ENCODE peak calls at places on chromosome 1, in five cellular contexts. J is fibroblast of lung, E is A673, G is GM23248, N is astrocyte. W is an unnamed sample.

GRCh38 chr1:235582130-235582529 is 67.5 kb downstream of the GNG4 start:
- DNase-seq in J (no peak), N (no peak), G (no peak), E (no peak), W (no peak)

GRCh38 chr1:150182233-150182632 is 32.5 kb downstream of the PLEKHO1 start:
- DNase-seq in E (no peak), G (no peak), J (no peak), N (no peak), W (no peak)

GRCh38 chr1:172006660-172007059 is 165.4 kb downstream of the DNM3 start:
- DNase-seq in E (no peak), N (no peak), J (no peak), G (no peak), W (no peak)

GRCh38 chr1:227016990-227017389 is 76.9 kb downstream of the COQ8A start:
- DNase-seq in E (no peak), G (no peak), J (no peak), N (no peak), W (no peak)

GRCh38 chr1:9691726-9692125 is 40.2 kb downstream of the PIK3CD start:
- DNase-seq in G (peak), J (peak), N (no peak), E (no peak), W (no peak)

GRCh38 chr1:59815892-59816291 is 1.1 kb downstream of the HOOK1 start:
- DNase-seq in N (no peak), G (no peak), J (no peak), E (no peak), W (no peak)

GRCh38 chr1:245971711-245972085 is 535.4 kb downstream of the SMYD3 start:
- DNase-seq in J (peak), E (no peak), G (peak), N (peak), W (peak)

GRCh38 chr1:226921504-226921903 is 18.6 kb upstream of the COQ8A start:
- DNase-seq in J (no peak), G (no peak), N (no peak), E (no peak), W (no peak)

GRCh38 chr1:156366378-156366777 is 2.6 kb upstream of the RHBG start:
- DNase-seq in J (no peak), E (no peak), N (no peak), G (no peak), W (no peak)

GRCh38 chr1:30028283-30028682 is 695.1 kb downstream of the MATN1 start:
- DNase-seq in J (no peak), E (no peak), N (no peak), G (no peak), W (no peak)

GRCh38 chr1:227934476-227935313 is 13.0 kb downstream of the WNT9A start:
- DNase-seq in E (no peak), N (peak), G (peak), J (peak), W (peak)

GRCh38 chr1:158067651-158068050 is 74.2 kb downstream of the KIRREL1 start:
- DNase-seq in G (peak), J (peak), E (no peak), N (peak), W (no peak)

GRCh38 chr1:93878501-93878888 is 511 bp downstream of the DNTTIP2 start:
- DNase-seq in E (peak), G (peak), J (peak), N (peak), W (peak)

GRCh38 chr1:19210772-19211549 is 895 bp upstream of the UBR4 start:
- DNase-seq in G (peak), N (peak), J (peak), E (no peak), W (peak)

GRCh38 chr1:93999806-94000205 is 90.6 kb upstream of the GCLM start:
- DNase-seq in J (no peak), G (no peak), E (no peak), N (no peak), W (no peak)

GRCh38 chr1:94737124-94737998 is 82.8 kb upstream of the SLC44A3 start:
- DNase-seq in G (peak), J (peak), E (peak), N (peak), W (no peak)

GRCh38 chr1:41621256-41621655 is 136.8 kb upstream of the EDN2 start:
- DNase-seq in G (no peak), N (no peak), E (no peak), J (no peak), W (no peak)

GRCh38 chr1:196380311-196380710 is 227.9 kb downstream of the KCNT2 start:
- DNase-seq in E (no peak), J (no peak), N (no peak), G (peak), W (no peak)

GRCh38 chr1:24828887-24829192 is 83.6 kb downstream of the CLIC4 start:
- DNase-seq in E (peak), J (no peak), N (no peak), G (no peak), W (no peak)

GRCh38 chr1:24825174-24825573 is 79.9 kb downstream of the CLIC4 start:
- DNase-seq in G (no peak), J (no peak), N (no peak), E (no peak), W (no peak)

GRCh38 chr1:24826510-24826909 is 81.3 kb downstream of the CLIC4 start:
- DNase-seq in J (no peak), E (no peak), G (no peak), N (no peak), W (no peak)

GRCh38 chr1:24828183-24828886 is 83.1 kb downstream of the CLIC4 start:
- DNase-seq in E (peak), G (no peak), N (no peak), J (no peak), W (no peak)

DNA sequence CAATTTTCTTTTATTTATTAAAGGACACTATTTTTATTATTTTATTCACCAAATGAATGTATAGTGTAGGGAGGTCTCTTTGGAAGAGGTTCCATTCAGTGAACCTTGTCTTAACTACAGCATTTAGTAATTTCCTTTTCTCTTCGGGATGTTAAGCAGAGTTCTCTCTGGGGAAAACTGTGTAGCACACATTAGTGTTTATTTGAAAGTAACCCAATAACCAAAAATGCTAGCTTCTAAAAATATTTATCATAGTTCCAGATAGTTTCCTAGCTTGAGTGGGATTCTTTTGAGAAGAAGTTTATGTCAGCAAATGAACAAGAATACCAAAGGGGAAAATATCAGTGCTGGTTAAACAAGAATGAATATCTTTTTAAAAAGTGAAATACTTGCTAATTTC is 82.5 kb downstream of the CLIC4 start:
- DNase-seq in N (no peak), E (peak), G (no peak), J (no peak), W (no peak)
- H3K27ac ChIP-seq in N (no peak), E (peak), G (peak), J (no peak), W (no peak)

DNA sequence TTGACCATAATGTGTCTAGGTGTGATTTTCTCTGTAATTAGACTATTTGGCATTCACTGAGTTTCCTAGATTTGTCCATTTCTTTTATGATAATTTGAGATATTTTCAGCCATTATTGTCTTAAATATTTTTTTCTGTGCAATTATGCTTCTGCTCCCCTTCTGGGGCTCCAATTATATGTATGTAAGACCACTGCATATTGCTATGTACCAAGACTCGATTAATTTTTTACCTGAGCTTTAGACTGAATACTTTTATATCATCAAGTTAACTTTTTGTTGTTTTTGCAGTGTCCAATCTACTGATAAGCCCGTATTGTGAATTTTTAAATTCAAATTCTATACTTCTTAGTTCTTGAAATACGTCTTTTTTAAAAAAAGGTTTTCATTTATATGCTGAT is 5.1 kb upstream of the TAF1A start:
- DNase-seq in J (no peak), E (no peak), N (no peak), G (no peak), W (no peak)
- TF ChIP-seq EZH2 in J (no peak), E (no peak), N (no peak), G (no peak), W (no peak)

DNA sequence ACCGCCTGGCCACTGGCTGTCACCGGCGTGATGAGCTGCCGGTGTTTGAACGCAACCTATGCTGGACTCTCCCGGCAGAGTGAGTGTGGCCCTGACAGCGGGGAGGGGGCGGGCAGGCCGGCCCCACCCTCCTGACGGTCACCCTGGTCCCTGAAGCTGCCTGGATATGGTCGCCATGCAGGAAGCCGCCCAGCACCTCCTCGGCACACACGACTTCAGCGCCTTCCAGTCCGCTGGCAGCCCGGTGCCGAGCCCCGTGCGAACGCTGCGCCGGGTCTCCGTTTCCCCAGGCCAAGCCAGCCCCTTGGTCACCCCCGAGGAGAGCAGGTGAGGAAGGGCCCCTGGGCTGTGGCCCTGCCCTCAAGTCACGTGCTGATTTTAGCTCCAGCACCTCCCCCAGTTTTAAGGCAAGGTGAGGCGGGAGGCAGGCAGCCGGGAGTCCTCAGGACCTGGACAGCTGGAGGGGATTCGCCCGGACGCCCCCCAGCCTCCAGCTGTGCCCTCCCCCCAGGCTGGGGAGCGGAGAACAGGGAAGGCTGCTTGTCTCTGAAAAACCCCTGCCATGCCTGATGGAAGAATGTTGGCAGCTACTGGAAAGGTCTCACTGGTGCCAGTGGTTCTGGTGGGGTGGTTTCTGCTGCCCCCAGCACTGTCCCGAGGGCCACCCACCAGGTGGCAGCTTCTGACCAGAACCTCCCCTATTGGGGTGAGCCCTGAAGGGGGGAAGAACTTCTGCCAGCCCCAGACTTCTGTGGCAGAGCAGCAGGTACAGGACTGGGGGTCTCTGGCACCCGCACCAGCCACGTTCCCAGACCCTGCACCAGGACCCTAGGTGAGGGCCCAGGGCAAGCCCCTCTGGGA is 1.4 kb downstream of the PUSL1 start:
- DNase-seq in N (no peak), E (no peak), G (no peak), J (no peak), W (no peak)
- H3K27ac ChIP-seq in N (no peak), E (peak), G (peak), J (peak), W (no peak)

GRCh38 chr1:201022178-201022823 is 1.2 kb downstream of the KIF21B start:
- DNase-seq in J (no peak), N (no peak), E (no peak), G (no peak), W (no peak)
- TF ChIP-seq EZH2 in J (no peak), N (no peak), E (no peak), G (no peak), W (no peak)

GRCh38 chr1:8560611-8561544 is 243.0 kb downstream of the SLC45A1 start:
- DNase-seq in J (peak), N (no peak), G (peak), E (peak), W (peak)
- H3K27ac ChIP-seq in J (no peak), N (no peak), G (no peak), E (peak), W (no peak)

GRCh38 chr1:38046884-38047602 is 450 bp upstream of the POU3F1 start:
- DNase-seq in E (peak), J (peak), G (peak), N (peak), W (peak)

GRCh38 chr1:38045431-38046332 is 911 bp downstream of the POU3F1 start:
- DNase-seq in E (peak), J (no peak), N (no peak), G (peak), W (no peak)

GRCh38 chr1:38050397-38051141 is 4.0 kb upstream of the POU3F1 start:
- DNase-seq in G (no peak), E (peak), N (no peak), J (no peak), W (no peak)

GRCh38 chr1:38046333-38046883 is at the start of gene POU3F1:
- DNase-seq in N (no peak), G (no peak), E (no peak), J (no peak), W (no peak)

DNA sequence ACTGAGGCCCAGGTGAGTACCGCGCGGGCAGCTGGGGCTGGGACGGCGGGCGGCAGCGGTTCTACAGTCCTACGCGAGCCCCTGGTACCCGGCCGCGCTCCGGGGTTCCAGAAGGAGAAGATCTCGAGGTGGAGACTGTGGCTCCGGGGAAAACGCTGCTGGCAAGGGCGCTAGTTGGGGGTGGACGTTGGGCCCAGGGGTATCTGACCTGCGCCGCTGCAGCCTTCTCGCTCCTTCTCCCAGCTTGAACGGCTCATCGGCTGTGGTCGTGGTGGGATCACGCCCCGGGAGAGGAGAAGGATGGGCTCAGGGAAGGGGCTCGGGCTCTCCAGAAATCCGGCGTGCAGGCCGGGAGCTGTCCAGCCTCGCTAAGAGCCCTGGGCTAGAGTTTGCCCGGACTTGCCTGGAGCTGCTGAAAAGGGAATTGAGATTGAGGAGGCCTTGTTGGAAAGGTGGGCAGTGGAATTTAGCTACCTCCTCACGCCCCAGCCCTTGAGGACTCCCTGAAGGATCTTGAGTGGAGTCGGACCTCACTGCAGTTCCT is 1.1 kb upstream of the POU3F1 start:
- DNase-seq in G (peak), J (peak), N (peak), E (no peak), W (peak)
- TF ChIP-seq EZH2 in G (no peak), J (no peak), N (peak), E (no peak), W (no peak)